ENCODE peak calls at places on chromosome 4, in eight cellular contexts. One of them, this sample, is unnamed.

GRCh38 chr4:10981611-10982010 is 297.0 kb upstream of the CLNK start:
- DNase-seq in Jurkat, Clone E6-1: no peak
- DNase-seq in fibroblast of the aortic adventitia: no peak
- DNase-seq in stomach: no peak
- DNase-seq in choroid plexus epithelial cell: no peak
- DNase-seq in pancreas: no peak
- DNase-seq in uterus: no peak
- DNase-seq in mesothelial cell of epicardium: no peak
- DNase-seq in this sample: no peak

GRCh38 chr4:10640535-10641159 is 43.9 kb downstream of the CLNK start:
- DNase-seq in Jurkat, Clone E6-1: peak; percentile 63
- DNase-seq in fibroblast of the aortic adventitia: peak; percentile 39
- DNase-seq in stomach: no peak
- DNase-seq in choroid plexus epithelial cell: peak; percentile 51
- DNase-seq in pancreas: no peak
- DNase-seq in uterus: no peak
- DNase-seq in mesothelial cell of epicardium: no peak
- DNase-seq in this sample: no peak

GRCh38 chr4:20395160-20395773 is 143.6 kb downstream of the SLIT2 start:
- DNase-seq in Jurkat, Clone E6-1: peak; percentile 22
- DNase-seq in fibroblast of the aortic adventitia: peak; percentile 53
- DNase-seq in stomach: peak; percentile 38
- DNase-seq in choroid plexus epithelial cell: peak; percentile 73
- DNase-seq in pancreas: no peak
- DNase-seq in uterus: no peak
- DNase-seq in mesothelial cell of epicardium: no peak
- DNase-seq in this sample: no peak

GRCh38 chr4:139617702-139618490 is 47.7 kb upstream of the MGST2 start:
- DNase-seq in Jurkat, Clone E6-1: no peak
- DNase-seq in fibroblast of the aortic adventitia: peak; percentile 33
- DNase-seq in stomach: no peak
- DNase-seq in choroid plexus epithelial cell: peak; percentile 38
- DNase-seq in pancreas: no peak
- DNase-seq in uterus: no peak
- DNase-seq in mesothelial cell of epicardium: no peak
- DNase-seq in this sample: no peak

GRCh38 chr4:13367244-13367643 is 116.9 kb downstream of the RAB28 start:
- DNase-seq in Jurkat, Clone E6-1: no peak
- DNase-seq in fibroblast of the aortic adventitia: no peak
- DNase-seq in stomach: no peak
- DNase-seq in choroid plexus epithelial cell: no peak
- DNase-seq in pancreas: no peak
- DNase-seq in uterus: no peak
- DNase-seq in mesothelial cell of epicardium: no peak
- DNase-seq in this sample: no peak

GRCh38 chr4:122903766-122904165 is 18.6 kb downstream of the NUDT6 start:
- DNase-seq in Jurkat, Clone E6-1: peak; percentile 79
- DNase-seq in fibroblast of the aortic adventitia: no peak
- DNase-seq in stomach: no peak
- DNase-seq in choroid plexus epithelial cell: no peak
- DNase-seq in pancreas: no peak
- DNase-seq in uterus: no peak
- DNase-seq in mesothelial cell of epicardium: no peak
- DNase-seq in this sample: no peak

GRCh38 chr4:186449954-186450353 is 105.4 kb downstream of the MTNR1A start:
- DNase-seq in Jurkat, Clone E6-1: no peak
- DNase-seq in fibroblast of the aortic adventitia: no peak
- DNase-seq in stomach: no peak
- DNase-seq in choroid plexus epithelial cell: no peak
- DNase-seq in pancreas: no peak
- DNase-seq in uterus: no peak
- DNase-seq in mesothelial cell of epicardium: no peak
- DNase-seq in this sample: no peak

GRCh38 chr4:150782311-150782710 is 200.4 kb downstream of the MAB21L2 start:
- DNase-seq in Jurkat, Clone E6-1: no peak
- DNase-seq in fibroblast of the aortic adventitia: peak; percentile 13
- DNase-seq in stomach: no peak
- DNase-seq in choroid plexus epithelial cell: peak; percentile 43
- DNase-seq in pancreas: no peak
- DNase-seq in uterus: no peak
- DNase-seq in mesothelial cell of epicardium: peak; percentile 32
- DNase-seq in this sample: no peak

GRCh38 chr4:101155368-101155767 is 192.0 kb downstream of the PPP3CA start:
- DNase-seq in Jurkat, Clone E6-1: no peak
- DNase-seq in fibroblast of the aortic adventitia: peak; percentile 76
- DNase-seq in stomach: no peak
- DNase-seq in choroid plexus epithelial cell: peak; percentile 39
- DNase-seq in pancreas: no peak
- DNase-seq in uterus: no peak
- DNase-seq in mesothelial cell of epicardium: no peak
- DNase-seq in this sample: no peak

GRCh38 chr4:6041794-6042193 is 23.6 kb upstream of the C4orf50 start:
- DNase-seq in Jurkat, Clone E6-1: no peak
- DNase-seq in fibroblast of the aortic adventitia: no peak
- DNase-seq in stomach: no peak
- DNase-seq in choroid plexus epithelial cell: no peak
- DNase-seq in pancreas: no peak
- DNase-seq in uterus: no peak
- DNase-seq in mesothelial cell of epicardium: no peak
- DNase-seq in this sample: no peak

GRCh38 chr4:165379662-165380061 is 854 bp downstream of the CPE start:
- DNase-seq in Jurkat, Clone E6-1: no peak
- DNase-seq in fibroblast of the aortic adventitia: peak; percentile 50
- DNase-seq in stomach: no peak
- DNase-seq in choroid plexus epithelial cell: peak; percentile 61
- DNase-seq in pancreas: no peak
- DNase-seq in uterus: peak; percentile 26
- DNase-seq in mesothelial cell of epicardium: no peak
- DNase-seq in this sample: no peak

GRCh38 chr4:38023347-38024202 is 63.4 kb downstream of the PTTG2 start:
- DNase-seq in Jurkat, Clone E6-1: no peak
- DNase-seq in fibroblast of the aortic adventitia: no peak
- DNase-seq in stomach: no peak
- DNase-seq in choroid plexus epithelial cell: no peak
- DNase-seq in pancreas: no peak
- DNase-seq in uterus: no peak
- DNase-seq in mesothelial cell of epicardium: no peak
- DNase-seq in this sample: no peak

GRCh38 chr4:16217300-16218051 is 8.8 kb downstream of the TAPT1 start:
- DNase-seq in Jurkat, Clone E6-1: no peak
- DNase-seq in fibroblast of the aortic adventitia: no peak
- DNase-seq in stomach: no peak
- DNase-seq in choroid plexus epithelial cell: no peak
- DNase-seq in pancreas: no peak
- DNase-seq in uterus: no peak
- DNase-seq in mesothelial cell of epicardium: no peak
- DNase-seq in this sample: no peak

GRCh38 chr4:2366252-2367192 is 51.9 kb downstream of the ZFYVE28 start:
- DNase-seq in Jurkat, Clone E6-1: no peak
- DNase-seq in fibroblast of the aortic adventitia: peak; percentile 11
- DNase-seq in stomach: no peak
- DNase-seq in choroid plexus epithelial cell: peak; percentile 58
- DNase-seq in pancreas: no peak
- DNase-seq in uterus: no peak
- DNase-seq in mesothelial cell of epicardium: no peak
- DNase-seq in this sample: no peak

GRCh38 chr4:40183615-40184411 is 13.0 kb upstream of the RHOH start:
- DNase-seq in Jurkat, Clone E6-1: no peak
- DNase-seq in fibroblast of the aortic adventitia: peak; percentile 15
- DNase-seq in stomach: no peak
- DNase-seq in choroid plexus epithelial cell: peak; percentile 44
- DNase-seq in pancreas: no peak
- DNase-seq in uterus: no peak
- DNase-seq in mesothelial cell of epicardium: no peak
- DNase-seq in this sample: no peak

GRCh38 chr4:113921089-113921842 is 58.2 kb downstream of the ARSJ start:
- DNase-seq in Jurkat, Clone E6-1: no peak
- DNase-seq in fibroblast of the aortic adventitia: peak; percentile 47
- DNase-seq in stomach: no peak
- DNase-seq in choroid plexus epithelial cell: peak; percentile 54
- DNase-seq in pancreas: no peak
- DNase-seq in uterus: no peak
- DNase-seq in mesothelial cell of epicardium: no peak
- DNase-seq in this sample: no peak